ENCODE peak calls at places on chromosomes 2 and 18, in five cellular contexts. One of them, this sample, is unnamed.

GRCh38 chr2:15220618-15221017 is 340.5 kb downstream of the NBAS start:
- DNase-seq in neuronal stem cell: no peak
- DNase-seq in IMR-90: no peak
- DNase-seq in H9: no peak
- DNase-seq in H1: no peak
- DNase-seq in this sample: no peak

GRCh38 chr2:212228651-212229253 is 309.9 kb downstream of the ERBB4 start:
- DNase-seq in neuronal stem cell: no peak
- DNase-seq in IMR-90: peak
- DNase-seq in H9: no peak
- DNase-seq in H1: no peak
- DNase-seq in this sample: peak

GRCh38 chr2:222982010-222982908 is 69.7 kb upstream of the KCNE4 start:
- DNase-seq in neuronal stem cell: peak
- DNase-seq in IMR-90: peak
- DNase-seq in H9: peak
- DNase-seq in H1: no peak
- DNase-seq in this sample: peak

GRCh38 chr18:63823516-63824219 is 48.5 kb downstream of the SERPINB7 start:
- DNase-seq in neuronal stem cell: no peak
- DNase-seq in IMR-90: peak
- DNase-seq in H9: no peak
- DNase-seq in H1: no peak
- DNase-seq in this sample: peak

GRCh38 chr2:159150208-159150607 is 136.3 kb downstream of the WDSUB1 start:
- DNase-seq in neuronal stem cell: peak
- DNase-seq in IMR-90: peak
- DNase-seq in H9: no peak
- DNase-seq in H1: no peak
- DNase-seq in this sample: no peak

GRCh38 chr2:122388208-122388607 is 632.8 kb downstream of the TSN start:
- DNase-seq in neuronal stem cell: no peak
- DNase-seq in IMR-90: no peak
- DNase-seq in H9: no peak
- DNase-seq in H1: no peak
- DNase-seq in this sample: no peak

GRCh38 chr2:42937171-42937875 is 144.9 kb upstream of the HAAO start:
- DNase-seq in neuronal stem cell: no peak
- DNase-seq in IMR-90: no peak
- DNase-seq in H9: no peak
- DNase-seq in H1: no peak
- DNase-seq in this sample: no peak

GRCh38 chr2:75464348-75464946 is 96.3 kb downstream of the EVA1A start:
- DNase-seq in neuronal stem cell: no peak
- DNase-seq in IMR-90: peak
- DNase-seq in H9: no peak
- DNase-seq in H1: no peak
- DNase-seq in this sample: peak

GRCh38 chr2:26883971-26884370 is 36.0 kb downstream of the DPYSL5 start:
- DNase-seq in neuronal stem cell: no peak
- DNase-seq in IMR-90: no peak
- DNase-seq in H9: no peak
- DNase-seq in H1: no peak
- DNase-seq in this sample: no peak

GRCh38 chr18:67574749-67575148 is 58.2 kb upstream of the DSEL start:
- DNase-seq in neuronal stem cell: no peak
- DNase-seq in IMR-90: no peak
- DNase-seq in H9: no peak
- DNase-seq in H1: no peak
- DNase-seq in this sample: no peak

GRCh38 chr2:28626376-28626775 is 125.3 kb upstream of the PPP1CB start:
- DNase-seq in neuronal stem cell: no peak
- DNase-seq in IMR-90: no peak
- DNase-seq in H9: no peak
- DNase-seq in H1: no peak
- DNase-seq in this sample: no peak

GRCh38 chr2:28624798-28625701 is 126.6 kb upstream of the PPP1CB start:
- DNase-seq in neuronal stem cell: no peak
- DNase-seq in IMR-90: peak
- DNase-seq in H9: peak
- DNase-seq in H1: no peak
- DNase-seq in this sample: peak

GRCh38 chr2:28628506-28628905 is 123.1 kb upstream of the PPP1CB start:
- DNase-seq in neuronal stem cell: no peak
- DNase-seq in IMR-90: no peak
- DNase-seq in H9: no peak
- DNase-seq in H1: no peak
- DNase-seq in this sample: no peak

GRCh38 chr2:28627722-28628480 is 123.7 kb upstream of the PPP1CB start:
- DNase-seq in neuronal stem cell: no peak
- DNase-seq in IMR-90: peak
- DNase-seq in H9: no peak
- DNase-seq in H1: no peak
- DNase-seq in this sample: no peak

DNA sequence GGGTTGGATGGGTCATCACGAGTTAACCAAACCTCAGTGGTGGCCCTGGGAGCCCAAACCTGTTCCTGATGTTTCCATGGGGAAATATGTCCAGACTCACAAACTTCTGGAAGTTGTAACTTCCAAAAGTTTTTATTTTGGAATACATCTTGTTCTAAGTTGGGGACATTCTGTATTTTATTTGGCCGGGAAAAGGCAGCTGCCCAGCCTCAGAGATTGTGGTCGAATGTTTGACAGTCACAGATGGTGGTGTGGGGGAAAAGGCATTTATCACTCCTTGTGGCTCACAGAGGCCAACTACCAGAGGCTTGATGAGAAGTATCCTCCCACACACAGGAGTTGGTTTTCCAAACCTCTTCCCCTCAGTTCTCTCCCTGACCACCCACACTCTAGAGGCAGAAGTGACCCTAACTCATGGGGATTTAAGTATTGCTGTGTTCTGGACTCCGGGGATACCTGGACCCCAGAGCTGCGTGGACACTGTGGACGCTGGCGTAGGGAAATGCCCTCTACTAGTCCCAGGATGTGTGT is 124.7 kb upstream of the PPP1CB start:
- DNase-seq in neuronal stem cell: no peak
- DNase-seq in IMR-90: peak
- DNase-seq in H9: no peak
- DNase-seq in H1: no peak
- DNase-seq in this sample: peak
- H4K91ac ChIP-seq in neuronal stem cell: no peak
- H4K91ac ChIP-seq in IMR-90: peak
- H4K91ac ChIP-seq in H9: no peak
- H4K91ac ChIP-seq in H1: no peak
- H4K91ac ChIP-seq in this sample: no peak

DNA sequence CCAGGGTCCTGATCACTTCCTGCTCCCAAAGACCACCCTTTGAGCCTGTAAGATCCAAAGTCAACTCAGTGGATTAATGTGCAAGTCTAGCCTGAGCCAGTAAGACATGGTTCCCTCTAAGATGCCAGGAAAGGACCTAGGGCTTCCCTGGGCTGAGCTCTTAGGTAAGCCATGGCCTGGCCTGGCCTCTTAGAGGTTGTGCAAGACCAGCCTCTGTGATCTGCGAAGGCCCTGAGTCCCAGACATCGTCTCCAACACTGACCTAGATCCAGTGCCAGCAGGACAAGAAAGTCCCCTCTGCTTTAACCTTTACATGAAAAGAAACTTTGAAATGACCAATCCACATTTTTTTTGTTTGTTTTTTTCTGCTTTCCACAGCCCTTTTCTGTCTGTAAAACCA is 73.6 kb upstream of the CYP1B1 start:
- DNase-seq in neuronal stem cell: no peak
- DNase-seq in IMR-90: no peak
- DNase-seq in H9: no peak
- DNase-seq in H1: no peak
- DNase-seq in this sample: peak
- H4K91ac ChIP-seq in neuronal stem cell: no peak
- H4K91ac ChIP-seq in IMR-90: peak
- H4K91ac ChIP-seq in H9: no peak
- H4K91ac ChIP-seq in H1: no peak
- H4K91ac ChIP-seq in this sample: no peak

GRCh38 chr2:47274054-47274779 is 119.1 kb upstream of the STPG4 start:
- DNase-seq in neuronal stem cell: no peak
- DNase-seq in IMR-90: peak
- DNase-seq in H9: no peak
- DNase-seq in H1: no peak
- DNase-seq in this sample: peak
- H4K91ac ChIP-seq in neuronal stem cell: no peak
- H4K91ac ChIP-seq in IMR-90: peak
- H4K91ac ChIP-seq in H9: no peak
- H4K91ac ChIP-seq in H1: no peak
- H4K91ac ChIP-seq in this sample: peak

DNA sequence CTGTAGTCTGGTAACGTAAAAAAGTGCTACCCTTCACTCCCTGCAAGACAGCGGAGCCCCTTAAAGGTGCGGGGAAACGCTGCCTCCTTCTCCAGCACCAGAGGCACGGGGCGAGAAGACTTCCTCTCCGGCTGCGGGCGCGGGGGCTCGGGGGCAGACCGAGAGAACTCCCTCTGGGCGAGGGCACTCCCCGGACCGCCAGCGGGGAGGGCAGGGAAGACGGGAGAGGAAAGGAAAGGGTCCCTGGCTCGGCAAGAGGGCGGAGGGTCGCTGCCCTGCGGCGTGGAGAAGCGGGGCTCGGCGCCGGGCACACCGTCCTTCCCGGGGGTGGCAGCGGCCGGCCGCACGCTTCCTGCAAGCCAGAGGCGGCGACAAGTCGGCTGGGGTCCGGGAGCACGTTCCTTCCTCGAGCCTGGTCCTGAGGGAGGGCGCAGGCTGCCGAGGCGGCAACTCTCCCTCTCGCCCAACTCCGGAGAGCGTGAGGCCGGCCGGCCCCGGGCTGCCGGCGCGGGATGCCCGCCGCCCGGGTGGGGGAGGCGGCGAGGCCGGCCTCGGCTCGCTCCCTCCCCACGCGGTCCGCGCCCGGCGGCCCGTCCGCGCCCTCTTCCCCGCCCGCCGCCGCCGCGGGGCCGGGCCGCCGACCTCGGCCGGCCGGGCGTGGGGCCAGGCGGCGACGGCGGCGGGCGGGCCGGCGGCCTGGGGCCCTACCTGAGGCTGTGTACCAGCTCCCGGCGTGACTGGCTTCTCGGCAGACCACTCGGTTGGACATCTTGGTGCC is 1.1 kb downstream of the MEMO1 start:
- DNase-seq in neuronal stem cell: peak
- DNase-seq in IMR-90: no peak
- DNase-seq in H9: peak
- DNase-seq in H1: no peak
- DNase-seq in this sample: peak
- H4K91ac ChIP-seq in neuronal stem cell: no peak
- H4K91ac ChIP-seq in IMR-90: no peak
- H4K91ac ChIP-seq in H9: no peak
- H4K91ac ChIP-seq in H1: no peak
- H4K91ac ChIP-seq in this sample: peak

GRCh38 chr18:30652377-30652776 is 390.2 kb downstream of the DSC3 start:
- DNase-seq in neuronal stem cell: no peak
- DNase-seq in IMR-90: no peak
- DNase-seq in H9: no peak
- DNase-seq in H1: no peak
- DNase-seq in this sample: peak
- H4K91ac ChIP-seq in neuronal stem cell: no peak
- H4K91ac ChIP-seq in IMR-90: no peak
- H4K91ac ChIP-seq in H9: no peak
- H4K91ac ChIP-seq in H1: no peak
- H4K91ac ChIP-seq in this sample: no peak

GRCh38 chr18:48832961-48833700 is 117.6 kb downstream of the SMAD7 start:
- DNase-seq in neuronal stem cell: no peak
- DNase-seq in IMR-90: peak
- DNase-seq in H9: peak
- DNase-seq in H1: no peak
- DNase-seq in this sample: peak
- H4K91ac ChIP-seq in neuronal stem cell: no peak
- H4K91ac ChIP-seq in IMR-90: peak
- H4K91ac ChIP-seq in H9: no peak
- H4K91ac ChIP-seq in H1: no peak
- H4K91ac ChIP-seq in this sample: peak

GRCh38 chr2:219998714-219999227 is 371.3 kb downstream of the SLC4A3 start:
- DNase-seq in neuronal stem cell: no peak
- DNase-seq in IMR-90: no peak
- DNase-seq in H9: no peak
- DNase-seq in H1: no peak
- DNase-seq in this sample: no peak

GRCh38 chr2:220000586-220000985 is 373.2 kb downstream of the SLC4A3 start:
- DNase-seq in neuronal stem cell: no peak
- DNase-seq in IMR-90: no peak
- DNase-seq in H9: no peak
- DNase-seq in H1: no peak
- DNase-seq in this sample: no peak

GRCh38 chr2:220002699-220003098 is 375.3 kb downstream of the SLC4A3 start:
- DNase-seq in neuronal stem cell: no peak
- DNase-seq in IMR-90: no peak
- DNase-seq in H9: no peak
- DNase-seq in H1: no peak
- DNase-seq in this sample: no peak

GRCh38 chr2:220000080-220000479 is 372.6 kb downstream of the SLC4A3 start:
- DNase-seq in neuronal stem cell: no peak
- DNase-seq in IMR-90: peak
- DNase-seq in H9: no peak
- DNase-seq in H1: no peak
- DNase-seq in this sample: no peak

GRCh38 chr2:220001693-220002260 is 374.3 kb downstream of the SLC4A3 start:
- DNase-seq in neuronal stem cell: no peak
- DNase-seq in IMR-90: peak
- DNase-seq in H9: no peak
- DNase-seq in H1: no peak
- DNase-seq in this sample: peak
- H4K91ac ChIP-seq in neuronal stem cell: no peak
- H4K91ac ChIP-seq in IMR-90: peak
- H4K91ac ChIP-seq in H9: no peak
- H4K91ac ChIP-seq in H1: no peak
- H4K91ac ChIP-seq in this sample: no peak

This sample was measured in mesenchymal stem cell.